ENCODE peak calls at places on chromosome 21, in five cellular contexts. Z is ovary, C is A549, O is body of pancreas, D is testis. A is an unnamed sample.

GRCh38 chr21:41684381-41685245 is 82.2 kb downstream of the RIPK4 start:
- DNase-seq in Z (peak; percentile 67), C (peak; percentile 40), O (peak; percentile 72), D (no peak), A (peak; percentile 65)

GRCh38 chr21:33948951-33949444 is 33.4 kb upstream of the ATP5PO start:
- DNase-seq in Z (no peak), C (no peak), O (no peak), D (no peak), A (no peak)

GRCh38 chr21:42373181-42373907 is 7.0 kb upstream of the TFF1 start:
- DNase-seq in Z (no peak), C (no peak), O (no peak), D (no peak), A (no peak)

GRCh38 chr21:27498025-27498424 is 531.1 kb upstream of the ADAMTS5 start:
- DNase-seq in Z (no peak), C (no peak), O (no peak), D (no peak), A (no peak)

GRCh38 chr21:27954806-27955205 is 987.9 kb upstream of the ADAMTS5 start:
- DNase-seq in Z (no peak), C (no peak), O (no peak), D (no peak), A (peak; percentile 82)

GRCh38 chr21:42524341-42525227 is 10.9 kb downstream of the SLC37A1 start:
- DNase-seq in Z (peak; percentile 85), C (no peak), O (peak; percentile 65), D (peak; percentile 67), A (peak; percentile 65)

GRCh38 chr21:44083631-44084291 is 23.4 kb upstream of the PWP2 start:
- DNase-seq in Z (no peak), C (no peak), O (peak; percentile 22), D (peak; percentile 19), A (no peak)

GRCh38 chr21:32907521-32907920 is 118.2 kb upstream of the OLIG2 start:
- DNase-seq in Z (no peak), C (no peak), O (no peak), D (no peak), A (no peak)

GRCh38 chr21:23384679-23385078 is 2222.6 kb downstream of the MRPL39 start:
- DNase-seq in Z (no peak), C (no peak), O (no peak), D (no peak), A (no peak)

GRCh38 chr21:43266534-43266933 is 97.7 kb downstream of the CRYAA start:
- DNase-seq in Z (no peak), C (no peak), O (no peak), D (no peak), A (peak; percentile 50)

GRCh38 chr21:30990514-30991304 is 47.6 kb downstream of the KRTAP19-8 start:
- DNase-seq in Z (no peak), C (no peak), O (no peak), D (no peak), A (no peak)

DNA sequence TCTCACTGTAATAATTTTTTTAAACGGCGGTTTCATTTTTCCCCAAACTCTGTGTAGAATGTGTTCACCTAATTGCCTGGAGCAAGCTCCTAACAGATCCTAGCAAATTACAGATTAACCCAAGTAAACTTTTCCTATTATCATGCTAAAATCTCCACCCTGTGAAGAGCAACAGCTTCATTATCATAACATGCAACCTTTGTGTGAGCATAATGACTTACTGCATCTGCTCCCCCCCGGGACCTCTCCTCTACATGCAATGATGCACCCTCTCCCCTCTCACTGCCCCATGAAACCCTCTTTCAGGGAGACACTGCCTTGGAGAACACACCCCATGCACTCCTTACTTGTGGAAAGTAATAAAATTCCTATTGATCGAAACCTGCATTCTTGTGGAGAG is 717.0 kb upstream of the TMPRSS15 start:
- DNase-seq in Z (no peak), C (no peak), O (no peak), D (no peak), A (no peak)
- H3K4me1 ChIP-seq in Z (no peaks in the 10 kb centered on the region), C (no peaks in the 10 kb centered on the region), O (no peaks in the 10 kb centered on the region), D (no peaks in the 10 kb centered on the region), A (no peaks in the 10 kb centered on the region)

GRCh38 chr21:37219766-37220432 is 47.2 kb downstream of the VPS26C start:
- DNase-seq in Z (no peak), C (no peak), O (no peak), D (peak; percentile 12), A (no peak)
- H3K9me3 ChIP-seq in Z (no peaks in the 10 kb centered on the region), C (no peaks in the 10 kb centered on the region), O (no peaks in the 10 kb centered on the region), D (no peaks in the 10 kb centered on the region), A (no peaks in the 10 kb centered on the region)

DNA sequence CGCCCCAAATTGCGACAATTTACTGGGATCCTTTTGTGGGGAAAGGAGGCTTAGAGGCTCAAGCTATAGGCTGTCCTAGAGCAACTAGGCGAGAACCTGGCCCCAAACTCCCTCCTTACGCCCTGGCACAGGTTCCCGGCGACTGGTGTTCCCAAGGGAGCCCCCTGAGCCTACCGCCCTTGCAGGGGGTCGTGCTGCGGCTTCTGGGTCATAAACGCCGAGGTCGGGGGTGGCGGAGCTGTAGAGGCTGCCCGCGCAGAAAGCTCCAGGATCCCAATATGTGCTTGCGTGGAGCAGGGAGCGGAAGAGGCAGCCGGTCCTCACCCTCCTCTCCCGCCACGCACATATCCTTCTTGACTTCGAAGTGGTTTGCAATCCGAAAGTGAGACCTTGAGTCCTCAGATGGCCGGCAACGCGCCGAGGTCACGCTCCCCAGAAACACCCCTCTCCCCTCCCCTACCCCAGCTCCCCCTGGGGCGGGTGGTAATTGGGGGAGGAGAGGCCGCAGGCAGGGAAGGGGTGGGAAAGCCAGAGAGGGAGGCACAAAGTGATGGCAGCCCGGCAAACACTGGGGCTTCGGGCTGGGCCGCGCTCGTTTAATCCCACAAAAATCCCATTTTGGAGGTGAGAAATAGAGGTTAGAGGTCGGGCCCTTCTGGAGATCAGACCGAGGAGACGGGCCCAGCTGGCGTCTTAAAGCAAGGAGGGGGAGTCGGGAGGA is 6.2 kb downstream of the SIM2 start:
- DNase-seq in Z (no peak), C (no peak), O (no peak), D (no peak), A (no peak)
- H3K4me1 ChIP-seq in Z (peaks cover 4% of the 10 kb centered on the region), C (peaks cover 20% of the 10 kb centered on the region), O (peaks cover 54% of the 10 kb centered on the region), D (peaks cover 14% of the 10 kb centered on the region), A (peaks cover 9% of the 10 kb centered on the region)

GRCh38 chr21:10641107-10641506 is 119.7 kb downstream of the TPTE start:
- DNase-seq in Z (no peak), C (no peak), O (no peak), D (no peak), A (no peak)
- H3K9me3 ChIP-seq in Z (no peaks in the 10 kb centered on the region), C (no peaks in the 10 kb centered on the region), O (peaks cover 13% of the 10 kb centered on the region), D (no peaks in the 10 kb centered on the region), A (peaks cover 2% of the 10 kb centered on the region)

GRCh38 chr21:38989097-38989744 is 183.5 kb downstream of the ETS2 start:
- DNase-seq in Z (no peak), C (no peak), O (no peak), D (no peak), A (no peak)

GRCh38 chr21:38992737-38993136 is 187.0 kb downstream of the ETS2 start:
- DNase-seq in Z (no peak), C (no peak), O (no peak), D (no peak), A (no peak)

GRCh38 chr21:38988211-38989096 is 182.7 kb downstream of the ETS2 start:
- DNase-seq in Z (no peak), C (no peak), O (no peak), D (peak; percentile 62), A (peak; percentile 18)

GRCh38 chr21:38989745-38990423 is 184.2 kb downstream of the ETS2 start:
- DNase-seq in Z (peak; percentile 62), C (no peak), O (peak; percentile 18), D (no peak), A (peak; percentile 88)

GRCh38 chr21:38990424-38990794 is 184.7 kb downstream of the ETS2 start:
- DNase-seq in Z (no peak), C (no peak), O (no peak), D (no peak), A (peak; percentile 21)
- H3K4me1 ChIP-seq in Z (peaks cover 21% of the 10 kb centered on the region), C (peaks cover 13% of the 10 kb centered on the region), O (peaks cover 18% of the 10 kb centered on the region), D (peaks cover 77% of the 10 kb centered on the region), A (peaks cover 53% of the 10 kb centered on the region)

DNA sequence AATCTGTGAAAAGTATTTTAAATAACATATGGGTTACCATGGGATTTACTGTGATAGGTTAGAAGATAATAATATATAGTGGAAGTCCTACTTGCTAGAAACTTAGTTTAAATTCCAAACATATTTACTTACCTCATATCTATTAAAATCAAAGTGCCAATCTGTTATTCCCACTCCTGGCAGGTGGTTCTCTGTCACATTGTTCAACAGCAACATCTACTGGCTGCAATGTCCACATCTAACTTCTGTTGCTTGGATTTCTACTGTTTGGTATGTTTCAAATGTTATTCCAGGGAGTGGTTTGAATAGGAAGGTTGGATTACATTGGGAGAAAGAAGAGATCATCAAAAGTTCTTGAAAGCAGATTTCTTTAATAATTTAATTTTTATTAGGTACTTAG is 122.5 kb upstream of the NCAM2 start:
- DNase-seq in Z (no peak), C (no peak), O (no peak), D (no peak), A (no peak)
- H3K9me3 ChIP-seq in Z (no peaks in the 10 kb centered on the region), C (no peaks in the 10 kb centered on the region), O (no peaks in the 10 kb centered on the region), D (no peaks in the 10 kb centered on the region), A (no peaks in the 10 kb centered on the region)

GRCh38 chr21:45110873-45111624 is 36.7 kb downstream of the ADARB1 start:
- DNase-seq in Z (no peak), C (no peak), O (no peak), D (no peak), A (no peak)
- H3K4me1 ChIP-seq in Z (peaks cover 4% of the 10 kb centered on the region), C (no peaks in the 10 kb centered on the region), O (no peaks in the 10 kb centered on the region), D (peaks cover 3% of the 10 kb centered on the region), A (peaks cover 10% of the 10 kb centered on the region)

A was measured in adipocyte.